ENCODE peak calls at places on chromosome 19, in five cellular contexts. D, B, C, Y and R are unnamed samples.

GRCh38 chr19:15313649-15314279 is 18.6 kb downstream of the BRD4 start:
- DNase-seq in C (no peak), B (no peak), D (no peak), Y (no peak), R (no peak)

GRCh38 chr19:15259900-15260299 is 27.7 kb upstream of the EPHX3 start:
- DNase-seq in D (no peak), C (no peak), B (no peak), Y (no peak), R (no peak)

GRCh38 chr19:3398114-3398899 is 31.9 kb downstream of the NFIC start:
- DNase-seq in Y (peak), C (peak), B (peak), D (peak), R (no peak)

GRCh38 chr19:17931532-17932191 is 1.2 kb upstream of the CCDC124 start:
- DNase-seq in Y (no peak), B (no peak), C (no peak), D (no peak), R (no peak)

GRCh38 chr19:21483589-21484170 is 21.7 kb upstream of the ZNF429 start:
- DNase-seq in B (peak), C (peak), D (peak), Y (peak), R (no peak)

GRCh38 chr19:3098515-3099346 is 4.6 kb downstream of the GNA11 start:
- DNase-seq in C (peak), D (no peak), B (peak), Y (peak), R (no peak)

GRCh38 chr19:21765151-21765550 is 2.2 kb downstream of the ZNF100 start:
- DNase-seq in D (no peak), B (no peak), C (no peak), Y (no peak), R (no peak)

GRCh38 chr19:19372656-19373416 is 32.6 kb upstream of the GATAD2A start:
- DNase-seq in D (peak), Y (peak), C (peak), B (peak), R (peak)

GRCh38 chr19:48683349-48683748 is 10.5 kb upstream of the NTN5 start:
- DNase-seq in B (peak), C (peak), Y (peak), D (peak), R (peak)

GRCh38 chr19:56838930-56839664 is 1.4 kb downstream of the PEG3 start:
- DNase-seq in Y (peak), D (peak), B (peak), C (peak), R (peak)

GRCh38 chr19:41740415-41741243 is 14.7 kb upstream of the CEACAM6 start:
- DNase-seq in Y (no peak), D (no peak), B (no peak), C (no peak), R (no peak)

DNA sequence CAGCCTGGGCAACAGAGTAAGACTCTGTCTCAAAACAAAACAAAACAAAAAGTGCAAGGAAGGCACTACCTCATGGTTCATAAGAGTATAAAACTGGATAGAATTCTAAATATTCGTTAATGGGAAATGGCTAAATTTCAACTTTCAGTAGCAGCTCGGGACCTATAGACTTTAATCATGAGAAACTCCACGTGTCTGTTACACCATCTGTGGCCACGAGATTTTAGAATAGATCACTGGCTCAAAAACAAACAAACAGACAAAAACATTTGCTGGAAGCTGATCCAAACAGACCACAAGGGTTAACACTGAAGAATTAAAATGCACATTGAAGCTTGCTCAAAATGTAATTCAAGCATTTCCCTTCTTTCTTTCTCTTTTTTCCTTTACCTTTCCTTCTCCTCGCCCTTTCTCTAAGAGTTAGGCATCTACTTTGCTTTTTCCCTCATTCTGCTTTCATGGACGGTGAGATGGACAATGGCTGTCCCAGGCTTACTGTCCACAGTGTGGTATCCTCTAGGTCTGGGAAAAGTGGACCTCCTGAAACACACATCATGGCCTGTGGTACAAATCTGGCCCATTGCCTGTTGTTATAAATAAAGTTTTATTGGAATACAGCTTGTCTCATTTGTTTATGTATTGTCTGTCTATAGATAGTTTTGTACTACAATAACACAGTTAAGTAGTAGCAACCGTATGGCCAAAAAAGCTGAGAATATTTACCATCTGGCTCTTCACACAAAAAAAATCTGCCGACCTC is 10.3 kb downstream of the ELAVL1 start:
- DNase-seq in B (no peak), D (no peak), C (no peak), Y (no peak), R (no peak)
- H3K27ac ChIP-seq in B (no peak), D (no peak), C (no peak), Y (peak), R (no peak)

GRCh38 chr19:6481541-6482342 is at the start of gene DENND1C:
- DNase-seq in C (peak), B (peak), Y (no peak), D (peak), R (no peak)
- TF ChIP-seq CTCF in C (peak), B (no peak), Y (no peak), D (peak), R (peak)

GRCh38 chr19:51025401-51025800 is 1.0 kb downstream of the KLK11 start:
- DNase-seq in C (no peak), B (no peak), D (no peak), Y (no peak), R (no peak)
- H3K27ac ChIP-seq in C (peak), B (no peak), D (no peak), Y (no peak), R (no peak)

GRCh38 chr19:1226522-1227312 is 11.1 kb downstream of the CBARP start:
- DNase-seq in B (no peak), Y (no peak), D (no peak), C (no peak), R (no peak)
- TF ChIP-seq CTCF in B (no peak), Y (no peak), D (no peak), C (no peak), R (no peak)

GRCh38 chr19:33797821-33798633 is 1.4 kb downstream of the KCTD15 start:
- DNase-seq in B (peak), Y (no peak), D (no peak), C (peak), R (no peak)

GRCh38 chr19:33795370-33796163 is 1.1 kb upstream of the KCTD15 start:
- DNase-seq in D (peak), C (peak), B (peak), Y (no peak), R (peak)

GRCh38 chr19:33798701-33799111 is 2.0 kb downstream of the KCTD15 start:
- DNase-seq in D (no peak), B (no peak), Y (no peak), C (no peak), R (no peak)

GRCh38 chr19:33796164-33797100 is at the start of gene KCTD15:
- DNase-seq in B (peak), Y (no peak), C (peak), D (no peak), R (no peak)

DNA sequence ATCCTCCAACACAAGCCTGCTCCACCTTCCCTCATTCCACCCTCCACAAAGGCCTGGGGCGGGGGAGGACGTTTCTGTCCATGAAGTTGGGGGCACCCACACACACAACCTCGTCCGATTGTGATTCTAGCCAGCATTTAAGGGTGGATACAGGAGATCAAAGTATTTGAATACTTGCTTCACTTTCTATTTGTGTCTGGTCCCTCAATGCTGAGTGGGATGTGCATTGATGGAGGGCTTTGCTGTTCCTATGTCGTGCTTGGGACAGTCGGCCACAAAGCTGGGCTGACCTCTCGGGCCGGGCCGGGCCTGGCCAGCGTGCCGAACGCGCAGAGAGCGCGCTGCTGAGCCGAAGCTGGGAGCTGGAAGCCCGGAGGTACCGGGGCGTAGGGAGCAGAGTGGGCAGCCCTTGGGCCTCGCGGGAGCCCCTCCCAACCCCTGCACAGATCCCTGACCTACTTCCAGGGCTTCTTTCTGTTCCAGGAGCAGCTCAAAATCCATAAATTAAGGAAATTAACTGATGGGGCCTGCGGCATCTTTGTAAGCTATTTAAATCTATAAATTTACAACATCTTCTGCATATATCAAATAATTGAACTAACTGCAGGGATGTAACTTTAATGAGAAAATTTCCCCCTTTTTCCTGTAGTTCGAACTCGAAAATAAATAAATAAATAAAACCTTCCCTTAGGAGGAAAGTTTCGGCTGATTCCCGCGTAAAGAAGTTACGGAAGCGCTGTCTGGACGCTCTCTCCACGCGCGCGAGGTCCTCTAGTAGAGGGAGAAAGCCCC is 1.9 kb upstream of the KCTD15 start:
- DNase-seq in Y (no peak), C (no peak), B (peak), D (no peak), R (no peak)
- H3K27ac ChIP-seq in Y (peak), C (peak), B (peak), D (peak), R (peak)

GRCh38 chr19:531009-531752 is 379 bp upstream of the CDC34 start:
- DNase-seq in Y (peak), B (peak), D (peak), C (peak), R (peak)
- TF ChIP-seq CTCF in Y (peak), B (no peak), D (peak), C (no peak), R (no peak)

DNA sequence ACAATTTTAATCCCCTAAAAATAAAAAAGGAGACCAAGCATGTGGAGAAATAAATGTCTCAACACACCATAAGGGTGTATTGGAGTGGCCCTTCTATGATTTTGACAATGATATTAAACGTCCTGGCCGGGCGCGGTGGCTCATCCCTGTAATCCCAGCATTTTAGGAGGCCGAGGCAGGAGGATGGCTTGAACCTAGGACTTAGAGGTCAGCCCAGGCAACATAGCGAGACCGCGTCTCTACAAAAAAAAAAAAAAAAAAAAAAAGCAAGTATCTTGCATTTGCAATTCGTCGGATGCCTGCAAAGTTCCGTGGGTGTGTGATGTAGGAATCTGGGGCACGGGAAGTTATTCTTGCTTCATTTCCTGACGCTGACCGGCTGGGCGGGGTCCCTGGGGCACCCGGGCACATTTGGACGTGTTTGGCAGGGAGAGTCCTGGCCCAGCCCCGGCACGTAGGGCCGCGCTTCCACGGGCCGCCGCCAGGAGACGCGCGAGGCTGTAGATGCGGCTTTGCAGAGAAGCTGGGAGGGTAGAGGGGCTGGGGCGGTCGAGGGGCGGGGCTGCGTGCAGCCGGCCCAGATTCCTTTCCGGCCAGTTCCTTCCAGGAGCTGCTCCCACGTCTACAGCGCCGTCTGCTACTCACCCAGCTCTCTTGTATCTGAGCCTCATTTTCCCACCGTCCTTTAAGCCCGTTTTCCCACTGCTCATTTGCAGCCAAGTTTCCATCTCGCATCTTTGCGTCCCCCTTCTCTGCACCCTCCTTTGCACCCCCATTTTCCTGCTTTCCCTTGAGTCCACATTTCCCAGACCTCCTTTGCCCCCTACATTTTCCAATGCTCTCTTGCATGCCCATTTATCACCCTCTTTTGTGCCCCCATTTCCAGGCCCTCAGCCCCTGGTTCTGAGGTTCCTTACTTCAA is 2.2 kb upstream of the TSPAN16 start:
- DNase-seq in Y (peak), B (peak), D (peak), C (peak), R (peak)
- H3K27ac ChIP-seq in Y (no peak), B (peak), D (peak), C (peak), R (no peak)

DNA sequence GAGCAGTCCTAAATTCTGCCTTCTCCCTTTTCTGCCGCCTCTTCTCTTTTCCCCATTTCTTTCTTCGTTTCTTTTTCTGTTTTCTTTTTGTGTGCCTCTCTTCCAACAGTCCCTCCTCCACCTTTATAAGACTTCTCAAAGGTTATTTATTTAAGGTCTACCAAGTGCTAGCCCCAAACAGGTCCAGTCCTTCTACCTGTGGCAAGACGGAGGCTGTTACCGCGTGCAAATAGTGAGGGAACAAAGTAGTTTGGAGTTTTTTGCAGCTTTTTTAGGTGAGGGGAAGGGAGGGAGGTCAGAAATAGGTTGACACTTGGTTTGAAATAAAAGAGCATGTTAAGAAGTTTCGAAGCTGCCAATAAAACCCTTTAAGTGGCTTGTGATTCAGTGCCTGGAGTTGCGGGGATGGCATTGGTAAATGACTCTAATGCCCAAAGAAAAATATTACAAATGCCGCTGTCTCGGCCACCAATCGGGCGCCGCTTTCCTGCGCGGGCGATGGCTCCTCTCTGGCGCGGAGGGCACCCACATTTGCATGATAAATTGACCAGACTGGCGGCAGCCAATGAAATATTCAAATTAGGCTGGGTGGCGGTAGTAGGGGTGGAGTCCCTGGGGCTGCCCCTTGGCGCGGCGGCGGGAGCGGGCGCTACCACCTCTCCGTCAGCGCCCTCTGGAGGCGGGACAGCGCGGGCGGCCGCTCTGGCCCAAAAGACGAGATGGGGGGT is 7.5 kb upstream of the TSHZ3 start:
- DNase-seq in Y (no peak), C (peak), D (no peak), B (peak), R (no peak)
- TF ChIP-seq CTCF in Y (peak), C (peak), D (peak), B (peak), R (peak)

GRCh38 chr19:13053238-13053637 is 49.4 kb downstream of the LYL1 start:
- DNase-seq in B (no peak), D (no peak), C (no peak), Y (no peak), R (no peak)
- H3K27ac ChIP-seq in B (peak), D (peak), C (peak), Y (peak), R (peak)